ENCODE peak calls at places on chromosome 6, in eight cellular contexts. Q is OCI-LY7; D is suprapubic skin; R is effector memory CD4-positive, alpha-beta T cell; E is colonic mucosa; C is aorta; N is mammary epithelial cell; S is heart left ventricle. F is an unnamed sample. For H3K4me1, the result is how much of the 10 kb centered on the place peaks cover.

GRCh38 chr6:156026543-156027268 is 571.1 kb upstream of the NOX3 start:
- DNase-seq in D (no peak), R (no peak), C (no peak), E (no peak), S (no peak), N (no peak), Q (no peak), F (no peak)

GRCh38 chr6:20416567-20417345 is 15.1 kb downstream of the E2F3 start:
- DNase-seq in S (no peak), Q (no peak), E (no peak), D (no peak), R (no peak), N (no peak), C (no peak), F (no peak)

GRCh38 chr6:168683621-168684020 is 242.6 kb downstream of the SMOC2 start:
- DNase-seq in N (no peak), C (no peak), R (no peak), Q (no peak), D (no peak), E (no peak), S (no peak), F (no peak)

GRCh38 chr6:110822248-110822647 is 7.0 kb upstream of the CDK19 start:
- DNase-seq in S (no peak), C (no peak), R (no peak), E (no peak), D (no peak), Q (no peak), N (no peak), F (no peak)

GRCh38 chr6:42210551-42210950 is 7.1 kb downstream of the MRPS10 start:
- DNase-seq in S (no peak), N (no peak), R (no peak), D (no peak), C (no peak), E (no peak), Q (no peak), F (no peak)

GRCh38 chr6:38131527-38131965 is 312.0 kb downstream of the ZFAND3 start:
- DNase-seq in R (no peak), N (peak), E (no peak), D (no peak), C (no peak), Q (no peak), S (no peak), F (no peak)

GRCh38 chr6:95545226-95545625 is 32.1 kb upstream of the MANEA start:
- DNase-seq in R (no peak), C (no peak), N (no peak), D (no peak), E (no peak), Q (no peak), S (peak), F (no peak)

GRCh38 chr6:111711476-111711875 is 105.8 kb upstream of the TRAF3IP2 start:
- DNase-seq in N (no peak), S (peak), Q (no peak), E (peak), R (no peak), D (no peak), C (no peak), F (no peak)

GRCh38 chr6:109456710-109457595 is 1.4 kb upstream of the MICAL1 start:
- DNase-seq in C (peak), S (peak), Q (no peak), E (peak), R (no peak), D (no peak), N (no peak), F (no peak)

GRCh38 chr6:148382856-148383255 is 40.2 kb downstream of the SASH1 start:
- DNase-seq in E (no peak), C (no peak), Q (no peak), N (no peak), D (no peak), S (no peak), R (no peak), F (no peak)

GRCh38 chr6:80094017-80094416 is 12.5 kb upstream of the BCKDHB start:
- DNase-seq in E (no peak), R (no peak), N (no peak), D (no peak), C (no peak), Q (peak), S (no peak), F (no peak)

GRCh38 chr6:36624461-36625160 is 30.4 kb downstream of the SRSF3 start:
- DNase-seq in N (no peak), Q (no peak), C (no peak), R (no peak), D (peak), S (no peak), E (peak), F (no peak)

GRCh38 chr6:150567823-150568383 is 31.8 kb upstream of the PLEKHG1 start:
- DNase-seq in S (peak), E (no peak), C (no peak), Q (no peak), D (no peak), N (peak), R (no peak), F (no peak)

GRCh38 chr6:22906091-22906549 is 336.8 kb downstream of the HDGFL1 start:
- DNase-seq in D (no peak), N (peak), S (no peak), Q (no peak), R (no peak), E (no peak), C (no peak), F (no peak)

GRCh38 chr6:44701038-44701636 is 313.6 kb downstream of the CDC5L start:
- DNase-seq in S (no peak), Q (no peak), N (no peak), R (no peak), C (no peak), D (no peak), E (no peak), F (no peak)

GRCh38 chr6:154848580-154848979 is 115.4 kb downstream of the SCAF8 start:
- DNase-seq in Q (no peak), R (no peak), D (no peak), C (no peak), N (no peak), E (no peak), S (no peak), F (no peak)

GRCh38 chr6:76992553-76992952 is 470.7 kb downstream of the HTR1B start:
- DNase-seq in S (no peak), D (no peak), E (no peak), N (no peak), C (peak), Q (no peak), R (no peak), F (no peak)

GRCh38 chr6:149459761-149460160 is 25.1 kb downstream of the ZC3H12D start:
- DNase-seq in S (no peak), E (no peak), D (no peak), N (no peak), Q (no peak), C (peak), R (no peak), F (no peak)

GRCh38 chr6:164926686-164927085 is 382.7 kb downstream of the C6orf118 start:
- DNase-seq in E (no peak), R (no peak), N (no peak), S (no peak), Q (no peak), C (no peak), D (no peak), F (no peak)

GRCh38 chr6:26189905-26190304 is 102.7 kb downstream of the HFE start:
- DNase-seq in R (no peak), E (no peak), Q (no peak), S (no peak), D (no peak), C (no peak), N (no peak), F (no peak)
- H3K4me1 ChIP-seq in R (under half), E (under half), Q (half or more), S (under half), D (under half), C (under half), N (under half), F (under half)

GRCh38 chr6:27873101-27874030 is 38.8 kb downstream of the OR2B2 start:
- DNase-seq in S (no peak), D (no peak), Q (peak), E (peak), R (peak), N (peak), C (peak), F (no peak)
- H3K27ac ChIP-seq in S (no peak), D (peak), Q (peak), E (peak), R (peak), N (peak), C (no peak), F (peak)

GRCh38 chr6:15452182-15452941 is 206.5 kb downstream of the JARID2 start:
- DNase-seq in Q (peak), D (no peak), C (no peak), S (no peak), E (no peak), R (no peak), N (no peak), F (no peak)
- H3K4me1 ChIP-seq in Q (under half), D (half or more), C (under half), S (under half), E (under half), R (under half), N (under half), F (under half)

GRCh38 chr6:158015545-158015944 is 33.9 kb downstream of the SYNJ2 start:
- DNase-seq in C (no peak), N (no peak), D (no peak), E (no peak), R (no peak), S (no peak), Q (no peak), F (no peak)

GRCh38 chr6:158013904-158014504 is 32.3 kb downstream of the SYNJ2 start:
- DNase-seq in Q (no peak), N (no peak), E (no peak), C (no peak), R (no peak), D (no peak), S (no peak), F (no peak)

GRCh38 chr6:158016571-158017383 is 35.1 kb downstream of the SYNJ2 start:
- DNase-seq in E (no peak), D (no peak), S (no peak), C (peak), R (no peak), Q (no peak), N (no peak), F (no peak)

GRCh38 chr6:158015188-158015506 is 33.5 kb downstream of the SYNJ2 start:
- DNase-seq in D (no peak), E (no peak), Q (no peak), R (no peak), S (no peak), N (no peak), C (no peak), F (no peak)

GRCh38 chr6:158014505-158015187 is 33.0 kb downstream of the SYNJ2 start:
- DNase-seq in R (no peak), Q (no peak), N (no peak), S (no peak), E (no peak), D (no peak), C (peak), F (no peak)
- H3K27ac ChIP-seq in R (no peak), Q (no peak), N (no peak), S (no peak), E (no peak), D (no peak), C (no peak), F (no peak)

DNA sequence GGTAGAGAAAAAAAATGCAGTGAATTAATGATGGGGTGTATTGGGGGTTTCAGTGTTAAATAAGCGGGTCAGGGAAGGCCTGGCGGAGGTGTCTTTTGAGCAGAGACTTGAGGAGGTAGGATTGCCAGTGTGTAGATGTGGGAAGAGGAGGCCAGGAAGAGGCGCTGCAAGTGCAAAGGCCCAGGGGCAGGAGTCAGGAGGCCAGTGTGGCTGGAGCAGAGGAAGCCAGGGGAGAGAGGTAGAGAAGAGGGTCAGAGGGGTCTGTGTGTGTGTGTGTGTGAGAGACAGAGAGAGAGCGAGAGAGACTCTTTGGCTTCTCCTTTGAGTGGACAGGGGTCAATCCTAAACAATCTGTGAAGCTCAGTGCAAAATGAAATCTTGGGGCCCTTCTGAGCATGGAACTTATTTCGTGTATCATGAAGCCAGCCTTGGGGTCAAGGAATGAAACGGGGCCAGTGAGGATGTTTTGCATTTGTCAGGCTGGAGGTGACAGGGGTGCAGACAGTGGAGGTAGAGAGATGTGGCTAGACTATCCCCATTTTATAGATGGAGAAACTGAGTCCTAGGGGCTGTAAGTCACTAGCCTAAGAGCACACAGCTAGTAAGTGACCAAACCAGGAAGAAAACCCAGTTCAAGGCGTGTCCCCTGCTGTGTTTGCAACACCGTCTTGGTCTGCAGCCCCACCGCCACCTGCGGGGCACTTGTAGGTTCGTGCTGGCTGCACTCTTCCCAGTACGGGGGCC is 9.7 kb upstream of the IP6K3 start:
- DNase-seq in D (no peak), E (no peak), N (no peak), Q (no peak), S (no peak), C (no peak), R (no peak), F (no peak)
- H3K4me1 ChIP-seq in D (under half), E (under half), N (under half), Q (under half), S (under half), C (under half), R (under half), F (under half)

GRCh38 chr6:127514396-127515227 is 4.5 kb downstream of the MTCL3 start:
- DNase-seq in N (peak), C (peak), E (peak), R (peak), Q (no peak), D (no peak), S (peak), F (no peak)

GRCh38 chr6:127513425-127513824 is 5.7 kb downstream of the MTCL3 start:
- DNase-seq in N (no peak), Q (no peak), E (no peak), R (no peak), C (no peak), S (no peak), D (no peak), F (no peak)

GRCh38 chr6:127515794-127516675 is 3.1 kb downstream of the MTCL3 start:
- DNase-seq in N (peak), E (peak), S (peak), Q (peak), D (peak), R (peak), C (peak), F (no peak)

GRCh38 chr6:127516676-127517273 is 2.4 kb downstream of the MTCL3 start:
- DNase-seq in Q (peak), C (no peak), R (peak), D (no peak), N (peak), E (peak), S (no peak), F (no peak)

DNA sequence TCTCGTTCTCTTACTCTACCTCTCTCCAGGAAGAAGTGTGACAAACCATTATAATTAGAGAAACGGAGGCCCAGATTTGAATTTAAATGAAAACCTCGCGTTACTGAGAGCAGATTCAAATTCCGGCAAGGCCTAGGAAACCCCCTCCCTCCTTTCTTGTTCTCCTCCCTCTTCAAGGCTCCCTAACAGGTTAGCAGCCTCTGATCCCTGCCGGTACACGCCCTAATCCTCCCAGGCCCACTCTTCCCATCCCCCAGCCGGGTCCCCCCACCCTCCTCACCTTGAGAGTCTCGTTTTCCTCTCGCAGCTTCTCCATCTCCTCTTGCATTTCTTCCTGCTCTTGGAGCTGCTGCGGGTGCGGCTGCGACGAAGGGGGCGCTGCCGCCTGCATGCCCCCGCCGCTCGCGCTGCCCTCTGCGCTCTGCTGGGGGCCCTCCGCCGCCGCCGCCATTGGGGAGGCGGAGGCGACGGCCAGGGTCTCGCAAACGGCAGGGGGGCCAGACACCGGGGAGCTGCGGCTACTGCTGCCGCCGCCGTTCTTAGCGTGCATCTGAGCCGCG is 3.8 kb downstream of the MTCL3 start:
- DNase-seq in N (peak), E (no peak), Q (peak), S (no peak), D (no peak), R (no peak), C (no peak), F (no peak)
- H3K27ac ChIP-seq in N (no peak), E (no peak), Q (no peak), S (no peak), D (no peak), R (peak), C (no peak), F (peak)

GRCh38 chr6:8065519-8065911 is 1.3 kb upstream of the BLOC1S5 start:
- DNase-seq in N (no peak), C (no peak), E (peak), S (no peak), R (no peak), D (no peak), Q (no peak), F (no peak)

GRCh38 chr6:8066108-8066507 is 1.9 kb upstream of the BLOC1S5 start:
- DNase-seq in R (no peak), N (no peak), D (no peak), C (no peak), S (no peak), Q (peak), E (no peak), F (no peak)

GRCh38 chr6:8064638-8065518 is 689 bp upstream of the BLOC1S5 start:
- DNase-seq in D (no peak), N (no peak), S (no peak), R (no peak), C (no peak), Q (no peak), E (no peak), F (no peak)

GRCh38 chr6:8061736-8062135 is 2.5 kb downstream of the BLOC1S5 start:
- DNase-seq in R (no peak), C (no peak), D (no peak), N (no peak), E (no peak), S (no peak), Q (no peak), F (no peak)

GRCh38 chr6:8063762-8064637 is at the start of gene BLOC1S5:
- DNase-seq in R (peak), D (peak), S (peak), Q (peak), E (peak), N (peak), C (peak), F (peak)
- H3K4me1 ChIP-seq in R (under half), D (under half), S (under half), Q (under half), E (under half), N (under half), C (under half), F (under half)

DNA sequence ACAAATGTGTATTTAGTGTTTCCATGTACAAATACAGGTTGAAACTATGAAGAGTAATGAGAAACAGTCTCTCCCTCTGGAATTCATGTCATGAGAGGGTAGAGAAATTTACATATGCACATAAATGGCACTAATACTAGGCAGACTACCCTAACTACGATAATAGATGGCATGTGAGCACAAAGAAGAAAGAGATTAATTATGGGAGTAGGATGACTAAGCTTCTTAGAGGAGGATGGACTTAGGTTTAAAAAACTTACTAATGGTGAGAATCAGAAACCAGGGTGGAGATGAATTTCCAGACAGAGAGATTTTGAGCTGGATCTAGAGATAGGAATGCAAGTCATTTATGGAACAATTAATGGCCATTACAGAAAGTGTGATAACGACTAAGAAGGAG is 225.3 kb upstream of the HTR1E start:
- DNase-seq in S (no peak), C (no peak), Q (no peak), R (no peak), D (no peak), E (no peak), N (no peak), F (no peak)
- H3K27ac ChIP-seq in S (no peak), C (no peak), Q (no peak), R (no peak), D (no peak), E (no peak), N (no peak), F (no peak)